ENCODE peak calls at places on chromosomes 2 and 18, in four cellular contexts. J, P, X and I are unnamed samples.

GRCh38 chr2:220188031-220188430 is 560.6 kb downstream of the SLC4A3 start:
- DNase-seq in J (no peak), P (no peak), X (no peak), I (no peak)

GRCh38 chr18:477565-477964 is 22.9 kb downstream of the COLEC12 start:
- DNase-seq in J (peak), P (no peak), X (no peak), I (no peak)

GRCh38 chr2:182375862-182376261 is 51.0 kb downstream of the PDE1A start:
- DNase-seq in J (no peak), P (no peak), X (no peak), I (no peak)

GRCh38 chr2:88416016-88416663 is 36.4 kb downstream of the FOXI3 start:
- DNase-seq in J (no peak), P (no peak), X (no peak), I (no peak)

GRCh38 chr2:174972924-174973323 is 32.3 kb downstream of the CHN1 start:
- DNase-seq in J (no peak), P (no peak), X (no peak), I (no peak)

GRCh38 chr2:1509271-1509995 is 96.2 kb downstream of the TPO start:
- DNase-seq in J (no peak), P (no peak), X (no peak), I (no peak)

GRCh38 chr2:222733846-222734689 is 62.6 kb downstream of the MOGAT1 start:
- DNase-seq in J (no peak), P (no peak), X (no peak), I (peak)

GRCh38 chr2:85768713-85769112 is 14.9 kb downstream of the ATOH8 start:
- DNase-seq in J (peak), P (no peak), X (no peak), I (peak)

GRCh38 chr18:69518989-69519388 is 118.3 kb downstream of the DOK6 start:
- DNase-seq in J (no peak), P (no peak), X (no peak), I (no peak)

GRCh38 chr2:193428336-193428818 is 1233.6 kb upstream of the TMEFF2 start:
- DNase-seq in J (peak), P (no peak), X (no peak), I (no peak)

GRCh38 chr2:73101626-73102256 is 11.0 kb downstream of the RAB11FIP5 start:
- DNase-seq in J (no peak), P (no peak), X (no peak), I (no peak)

GRCh38 chr2:231334981-231335380 is 60.5 kb upstream of the B3GNT7 start:
- DNase-seq in J (no peak), P (no peak), X (no peak), I (no peak)

GRCh38 chr2:155368934-155369333 is 670.4 kb downstream of the KCNJ3 start:
- DNase-seq in J (no peak), P (no peak), X (no peak), I (no peak)

GRCh38 chr2:42132966-42133641 is 36.0 kb upstream of the EML4 start:
- DNase-seq in J (peak), P (peak), X (peak), I (peak)

GRCh38 chr2:237355726-237356125 is 58.2 kb downstream of the COL6A3 start:
- DNase-seq in J (no peak), P (no peak), X (no peak), I (no peak)

GRCh38 chr2:215711484-215712034 is 275.7 kb upstream of the FN1 start:
- DNase-seq in J (no peak), P (no peak), X (no peak), I (no peak)

GRCh38 chr2:190863946-190864345 is 16.7 kb upstream of the GLS start:
- DNase-seq in J (peak), P (no peak), X (no peak), I (no peak)